ENCODE peak calls at places on chromosomes 4 and X, in eight cellular contexts. J, P, N, M, X, C, S and I are unnamed samples.

GRCh38 chr4:1323635-1324442 is 23.2 kb upstream of the UVSSA start:
- DNase-seq in J (no peak), P (no peak), N (no peak), M (no peak), X (no peak), C (no peak), S (peak; percentile 63), I (peak; percentile 64)

GRCh38 chrX:54479471-54480122 is 16.4 kb downstream of the FGD1 start:
- DNase-seq in J (no peak), P (no peak), N (no peak), M (peak; percentile 38), X (peak; percentile 82), C (peak; percentile 36), S (no peak), I (no peak)

GRCh38 chr4:104942990-104943758 is 203.5 kb upstream of the TET2 start:
- DNase-seq in J (no peak), P (no peak), N (no peak), M (no peak), X (no peak), C (no peak), S (no peak), I (no peak)

GRCh38 chrX:66677430-66677829 is 38.6 kb upstream of the EDA2R start:
- DNase-seq in J (no peak), P (no peak), N (no peak), M (no peak), X (no peak), C (no peak), S (no peak), I (no peak)

GRCh38 chr4:174423257-174423944 is 98.9 kb downstream of the HPGD start:
- DNase-seq in J (peak; percentile 50), P (no peak), N (no peak), M (no peak), X (no peak), C (peak; percentile 10), S (peak; percentile 56), I (peak; percentile 75)

GRCh38 chr4:91127891-91128290 is 1000.7 kb downstream of the CCSER1 start:
- DNase-seq in J (no peak), P (peak; percentile 16), N (no peak), M (no peak), X (no peak), C (peak; percentile 80), S (no peak), I (no peak)

GRCh38 chr4:185128272-185129119 is 14.6 kb upstream of the SLC25A4 start:
- DNase-seq in J (no peak), P (peak; percentile 26), N (peak; percentile 43), M (peak; percentile 56), X (no peak), C (peak; percentile 44), S (no peak), I (peak; percentile 35)

GRCh38 chr4:183522821-183523220 is 18.0 kb downstream of the ING2 start:
- DNase-seq in J (no peak), P (no peak), N (no peak), M (no peak), X (no peak), C (peak; percentile 61), S (no peak), I (no peak)

GRCh38 chr4:6693274-6694176 is at the start of gene S100P:
- DNase-seq in J (peak; percentile 85), P (no peak), N (no peak), M (no peak), X (no peak), C (no peak), S (no peak), I (no peak)

GRCh38 chr4:71259911-71260331 is 78.9 kb upstream of the SLC4A4 start:
- DNase-seq in J (peak; percentile 53), P (no peak), N (no peak), M (no peak), X (no peak), C (no peak), S (no peak), I (peak; percentile 41)

GRCh38 chrX:39772057-39772832 is 325.5 kb downstream of the BCOR start:
- DNase-seq in J (peak; percentile 82), P (no peak), N (no peak), M (no peak), X (no peak), C (peak; percentile 81), S (no peak), I (peak; percentile 26)

GRCh38 chr4:148962539-148963290 is 520.5 kb upstream of the NR3C2 start:
- DNase-seq in J (no peak), P (no peak), N (no peak), M (no peak), X (no peak), C (no peak), S (no peak), I (peak; percentile 4)

GRCh38 chr4:3392319-3392718 is 49.4 kb upstream of the HGFAC start:
- DNase-seq in J (no peak), P (no peak), N (no peak), M (no peak), X (no peak), C (no peak), S (no peak), I (no peak)

GRCh38 chr4:3388461-3389185 is 53.1 kb upstream of the HGFAC start:
- DNase-seq in J (peak; percentile 64), P (peak; percentile 15), N (peak; percentile 16), M (peak; percentile 69), X (no peak), C (peak; percentile 78), S (no peak), I (peak; percentile 64)

GRCh38 chr4:3389186-3389878 is 52.4 kb upstream of the HGFAC start:
- DNase-seq in J (peak; percentile 29), P (peak; percentile 14), N (peak; percentile 9), M (no peak), X (no peak), C (no peak), S (no peak), I (no peak)

GRCh38 chr4:3391422-3391821 is 50.3 kb upstream of the HGFAC start:
- DNase-seq in J (no peak), P (no peak), N (no peak), M (no peak), X (no peak), C (no peak), S (no peak), I (no peak)

DNA sequence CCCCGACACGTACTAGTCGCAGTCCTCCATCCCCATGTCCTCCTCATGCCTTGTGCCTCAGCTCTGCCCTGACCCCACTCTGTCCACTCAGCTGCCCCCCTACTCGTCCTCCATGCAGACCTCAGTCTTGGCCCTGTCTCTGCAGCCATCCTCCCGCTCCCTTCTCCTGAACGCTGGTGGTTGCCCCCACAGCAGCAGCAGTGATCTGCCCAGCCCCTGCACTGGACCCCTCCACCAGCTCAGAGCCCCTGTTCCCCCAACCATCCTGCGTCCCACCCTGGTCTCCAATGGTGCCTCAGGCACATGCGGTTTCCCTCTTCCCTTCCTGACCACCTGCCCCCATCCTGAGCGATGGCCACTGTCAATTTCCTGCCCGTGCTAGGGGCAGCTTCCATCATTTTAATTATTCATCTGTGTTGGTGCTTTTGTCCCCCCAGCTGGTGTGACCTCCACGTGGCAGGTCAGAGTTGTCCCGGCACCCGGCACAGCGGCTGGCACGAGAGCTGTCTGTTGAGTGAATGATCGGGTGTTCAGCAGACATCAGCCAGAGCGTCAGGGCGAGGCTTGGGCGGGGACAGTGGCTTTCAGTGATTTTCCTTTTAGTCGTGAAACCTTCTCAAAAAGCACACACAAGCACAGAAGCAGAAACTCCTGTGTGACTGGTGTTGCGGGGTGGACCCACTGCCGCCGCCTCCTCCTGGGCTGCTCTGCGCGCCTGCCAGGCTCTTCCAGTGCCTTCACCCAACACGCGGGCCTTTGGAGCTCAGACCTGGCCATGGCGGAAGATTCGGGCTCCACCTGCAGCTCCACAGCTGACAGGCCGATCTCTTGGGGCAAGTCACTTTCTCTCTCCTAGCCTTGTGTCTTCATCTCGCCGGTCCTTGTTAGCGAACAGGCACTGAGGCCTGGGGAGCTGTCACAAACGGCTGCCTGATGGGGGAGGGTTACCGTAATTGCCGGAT is 51.6 kb upstream of the HGFAC start:
- DNase-seq in J (no peak), P (peak; percentile 16), N (peak; percentile 8), M (peak; percentile 19), X (no peak), C (peak; percentile 28), S (no peak), I (no peak)
- H3K27ac ChIP-seq in J (peak overlapping the region; percentile 74), P (no peak overlapping the region), N (no peak overlapping the region), M (no peak overlapping the region), X (no peak overlapping the region), C (no peak overlapping the region), S (no peak overlapping the region), I (peak overlapping the region; percentile 99)

DNA sequence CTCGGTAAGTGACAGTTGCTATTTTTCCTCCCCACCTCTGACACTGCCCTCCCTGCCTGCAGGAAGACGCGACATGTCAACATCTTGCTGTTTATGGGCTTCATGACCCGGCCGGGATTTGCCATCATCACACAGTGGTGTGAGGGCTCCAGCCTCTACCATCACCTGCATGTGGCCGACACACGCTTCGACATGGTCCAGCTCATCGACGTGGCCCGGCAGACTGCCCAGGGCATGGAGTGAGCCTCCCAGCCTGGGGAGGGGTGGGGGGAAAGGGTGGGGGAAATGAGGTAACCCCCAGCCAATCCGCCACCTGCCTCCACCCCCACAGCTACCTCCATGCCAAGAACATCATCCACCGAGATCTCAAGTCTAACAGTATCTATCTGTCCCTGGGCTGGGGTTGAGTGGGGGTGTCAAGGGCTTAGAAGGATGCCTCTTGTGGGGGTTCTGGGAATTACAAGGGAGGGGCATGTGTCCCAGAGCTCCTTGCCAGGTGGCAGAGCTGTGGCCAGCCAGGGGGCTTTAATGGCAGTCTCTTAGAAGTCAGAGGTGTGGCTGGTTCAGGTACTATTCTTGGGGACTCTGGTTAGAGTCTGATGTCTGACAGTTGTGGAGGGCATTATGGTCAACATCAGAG is 7.8 kb downstream of the ARAF start:
- DNase-seq in J (no peak), P (no peak), N (no peak), M (no peak), X (peak; percentile 50), C (peak; percentile 17), S (no peak), I (no peak)
- TF ChIP-seq CTCF in J (no peak), P (peak; percentile 42), N (peak; percentile 36), M (no peak), X (peak; percentile 60), C (peak; percentile 34), S (peak; percentile 45), I (no peak)

DNA sequence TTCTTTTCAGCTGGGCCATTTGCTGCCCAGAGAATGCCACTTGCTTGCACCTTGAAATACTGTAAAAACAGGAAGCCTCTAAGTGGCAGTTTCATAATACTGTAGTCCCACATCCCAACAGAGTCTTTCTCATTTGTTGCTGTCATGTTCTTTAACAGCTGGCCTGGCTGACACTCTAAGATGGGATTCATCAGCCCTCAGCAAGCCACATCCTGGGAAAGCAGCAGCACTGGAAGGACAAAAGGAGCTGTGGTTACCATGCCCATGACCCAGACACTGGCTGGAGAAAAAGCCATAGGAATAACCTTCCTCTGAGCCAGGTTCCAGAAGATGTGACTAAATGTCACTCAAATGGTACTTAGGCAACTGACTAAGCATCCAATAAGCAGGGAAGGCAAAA is 221.9 kb upstream of the MBNL3 start:
- DNase-seq in J (no peak), P (no peak), N (no peak), M (no peak), X (no peak), C (no peak), S (no peak), I (no peak)
- H3K27ac ChIP-seq in J (no peak overlapping the region), P (no peak overlapping the region), N (no peak overlapping the region), M (no peak overlapping the region), X (no peak overlapping the region), C (no peak overlapping the region), S (no peak overlapping the region), I (no peak overlapping the region)

GRCh38 chr4:56435748-56436442 is at the start of gene PAICS:
- DNase-seq in J (peak; percentile 95), P (peak; percentile 93), N (peak; percentile 94), M (peak; percentile 93), X (peak; percentile 97), C (peak; percentile 97), S (peak; percentile 84), I (peak; percentile 89)
- TF ChIP-seq CTCF in J (no peak), P (no peak), N (no peak), M (no peak), X (no peak), C (no peak), S (no peak), I (no peak)

GRCh38 chrX:7083021-7083420 is 64.5 kb upstream of the STS start:
- DNase-seq in J (no peak), P (no peak), N (no peak), M (no peak), X (peak; percentile 66), C (no peak), S (no peak), I (no peak)
- H3K27ac ChIP-seq in J (no peak overlapping the region), P (no peak overlapping the region), N (no peak overlapping the region), M (no peak overlapping the region), X (peak overlapping the region; percentile 96), C (no peak overlapping the region), S (no peak overlapping the region), I (no peak overlapping the region)